ENCODE peak calls at places on chromosomes 3 and 15, in six cellular contexts. C is right cardiac atrium; Y is cardiac muscle cell; O is activated CD8-positive, alpha-beta memory T cell treated with anti-CD3 and anti-CD28 coated beads, Interleukin-2, amount 50 U/mL, for 4 hours; Q is NCI-H1694; B is left ventricle myocardium superior. I is an unnamed sample.

GRCh38 chr3:182172534-182172933 is 460.8 kb downstream of the SOX2 start:
- DNase-seq in C (no peak), Y (no peak), O (no peak), Q (no peak), B (no peak), I (no peak)

GRCh38 chr3:16290827-16291196 is 25.8 kb downstream of the OXNAD1 start:
- DNase-seq in C (no peak), Y (peak), O (no peak), Q (no peak), B (no peak), I (no peak)

GRCh38 chr3:79598594-79598993 is 169.2 kb downstream of the ROBO1 start:
- DNase-seq in C (peak), Y (no peak), O (no peak), Q (no peak), B (no peak), I (no peak)

GRCh38 chr15:94206463-94207167 is 24.7 kb upstream of the MCTP2 start:
- DNase-seq in C (no peak), Y (no peak), O (no peak), Q (no peak), B (no peak), I (no peak)

GRCh38 chr15:40379853-40380252 is 2.7 kb upstream of the KNSTRN start:
- DNase-seq in C (no peak), Y (peak), O (no peak), Q (no peak), B (peak), I (no peak)

GRCh38 chr3:53226841-53227407 is 28.9 kb downstream of the TKT start:
- DNase-seq in C (no peak), Y (no peak), O (no peak), Q (no peak), B (peak), I (peak)

GRCh38 chr3:99625237-99625622 is 13.2 kb upstream of the COL8A1 start:
- DNase-seq in C (no peak), Y (no peak), O (no peak), Q (no peak), B (no peak), I (no peak)

GRCh38 chr3:196323723-196324122 is 5.7 kb upstream of the DYNLT2B start:
- DNase-seq in C (peak), Y (peak), O (no peak), Q (peak), B (no peak), I (peak)